ENCODE peak calls at places on chromosomes 3 and 15, in six cellular contexts. X is HS-27A, P is psoas muscle, I is Daoy, B is GM23248, M is heart right ventricle. E is an unnamed sample.
A peak's percentile ranks its signal among the peaks of the same experiment; 100 is the strongest.

GRCh38 chr3:146473726-146474125 is 4.4 kb upstream of the PLSCR2 start:
- DNase-seq in B (no peak), P (no peak), M (no peak), X (no peak), I (no peak), E (no peak)

GRCh38 chr3:86175593-86175992 is 815.4 kb downstream of the VGLL3 start:
- DNase-seq in X (no peak), M (no peak), B (no peak), P (no peak), I (no peak), E (no peak)

GRCh38 chr3:146504546-146505197 is 35.3 kb upstream of the PLSCR2 start:
- DNase-seq in M (no peak), I (peak; percentile 13), P (no peak), X (no peak), B (no peak), E (peak; percentile 81)

GRCh38 chr3:180142041-180142440 is 105.3 kb upstream of the PEX5L start:
- DNase-seq in P (no peak), B (peak; percentile 6), I (no peak), X (no peak), M (no peak), E (no peak)

GRCh38 chr15:99967841-99968371 is 234.7 kb upstream of the LYSMD4 start:
- DNase-seq in M (no peak), X (no peak), P (no peak), B (no peak), I (peak; percentile 62), E (peak; percentile 34)

GRCh38 chr15:99090938-99091337 is 13.9 kb upstream of the SYNM start:
- DNase-seq in X (no peak), P (peak; percentile 89), I (no peak), B (peak; percentile 23), M (no peak), E (peak; percentile 29)

GRCh38 chr3:4721511-4721911 is 228.4 kb downstream of the ITPR1 start:
- DNase-seq in X (no peak), M (no peak), P (no peak), I (peak; percentile 56), B (peak; percentile 89), E (peak; percentile 83)

GRCh38 chr3:51395493-51396213 is 4.6 kb downstream of the RBM15B start:
- DNase-seq in X (no peak), P (no peak), I (no peak), B (peak; percentile 30), M (no peak), E (no peak)

GRCh38 chr3:124883191-124883747 is 3.9 kb downstream of the ITGB5 start:
- DNase-seq in B (no peak), X (no peak), M (no peak), I (no peak), P (no peak), E (no peak)

GRCh38 chr3:41653575-41654239 is 308.2 kb downstream of the ULK4 start:
- DNase-seq in I (no peak), X (no peak), B (no peak), M (no peak), P (no peak), E (no peak)

GRCh38 chr3:46676601-46677071 is 16.8 kb downstream of the ALS2CL start:
- DNase-seq in B (no peak), P (peak; percentile 50), X (no peak), M (no peak), I (no peak), E (no peak)

GRCh38 chr15:36075333-36075732 is 504.1 kb upstream of the CDIN1 start:
- DNase-seq in I (no peak), P (no peak), B (no peak), X (no peak), M (no peak), E (no peak)

GRCh38 chr3:87390821-87391220 is 114.4 kb upstream of the POU1F1 start:
- DNase-seq in X (no peak), I (no peak), P (no peak), B (no peak), M (no peak), E (peak; percentile 52)

GRCh38 chr3:161231861-161232260 is 10.8 kb downstream of the NMD3 start:
- DNase-seq in P (no peak), I (no peak), M (no peak), X (no peak), B (no peak), E (peak; percentile 63)

GRCh38 chr15:39191871-39192281 is 389.0 kb upstream of the THBS1 start:
- DNase-seq in M (no peak), P (no peak), X (peak; percentile 71), B (peak; percentile 66), I (peak; percentile 64), E (no peak)

GRCh38 chr3:182735672-182736071 is 57.6 kb upstream of the ATP11B start:
- DNase-seq in X (no peak), M (no peak), I (no peak), B (peak; percentile 56), P (no peak), E (no peak)

GRCh38 chr15:62119224-62119925 is 45.7 kb downstream of the C2CD4B start:
- DNase-seq in P (no peak), X (peak; percentile 68), M (no peak), I (peak; percentile 89), B (peak; percentile 97), E (no peak)

GRCh38 chr15:48001393-48002059 is 119.3 kb upstream of the SLC24A5 start:
- DNase-seq in X (no peak), P (no peak), M (no peak), I (no peak), B (no peak), E (no peak)

GRCh38 chr3:123481722-123482457 is 33.0 kb upstream of the ADCY5 start:
- DNase-seq in M (no peak), I (no peak), B (no peak), X (no peak), P (no peak), E (no peak)

GRCh38 chr3:197750396-197750831 is 731 bp downstream of the FYTTD1 start:
- DNase-seq in X (no peak), P (peak; percentile 83), M (peak; percentile 69), B (peak; percentile 92), I (peak; percentile 78), E (peak; percentile 79)

GRCh38 chr15:70321106-70321809 is 223.5 kb upstream of the TLE3 start:
- DNase-seq in P (no peak), X (no peak), M (no peak), B (no peak), I (no peak), E (no peak)

GRCh38 chr3:13053425-13053824 is 19.8 kb downstream of the IQSEC1 start:
- DNase-seq in M (no peak), P (no peak), I (no peak), B (no peak), X (no peak), E (no peak)

GRCh38 chr15:62991698-62992097 is 50.8 kb upstream of the TPM1 start:
- DNase-seq in I (no peak), X (no peak), M (no peak), P (no peak), B (no peak), E (no peak)

GRCh38 chr3:194395767-194396527 is 3.1 kb downstream of the GP5 start:
- DNase-seq in M (no peak), I (no peak), P (no peak), X (no peak), B (peak; percentile 45), E (peak; percentile 78)

GRCh38 chr15:35669021-35669420 is 123.1 kb upstream of the DPH6 start:
- DNase-seq in P (no peak), I (no peak), B (no peak), X (no peak), M (no peak), E (peak; percentile 60)

GRCh38 chr15:101614761-101615160 is 37.4 kb downstream of the TM2D3 start:
- DNase-seq in I (no peak), X (no peak), B (no peak), P (no peak), M (no peak), E (no peak)

GRCh38 chr3:61117045-61117898 is 134.0 kb downstream of the FHIT start:
- DNase-seq in M (no peak), X (no peak), I (no peak), P (no peak), B (no peak), E (no peak)

E was measured in islet precursor cell.